ENCODE peak calls at places on chromosomes 11 and 22, in nine cellular contexts. X is Right ventricle myocardium inferior; M is activated CD4-positive, alpha-beta T cell treated with anti-CD3 and anti-CD28 coated beads for 24 hours; N is keratinocyte; Z is activated T-cell treated with anti-CD3 and anti-CD28 coated beads for 1 hour; V is GM04504; B is omental fat pad; S is ELF-1; O is stimulated activated CD4-positive, alpha-beta T cell treated with anti-CD3 and anti-CD28 coated beads, Interleukin-4, amount 100 ng/mL, for 24 hours. R is an unnamed sample.

GRCh38 chr11:64918056-64918455 is 1.0 kb upstream of the ATG2A start:
- DNase-seq in V (no peak), S (peak), O (no peak), M (no peak), N (no peak), Z (no peak), X (no peak), B (no peak), R (no peak)

GRCh38 chr22:20957691-20958440 is 9.2 kb upstream of the AIFM3 start:
- DNase-seq in Z (no peak), N (no peak), V (no peak), O (no peak), S (peak), M (no peak), X (no peak), B (no peak), R (no peak)

GRCh38 chr11:66685276-66686099 is 7.8 kb upstream of the RBM4B start:
- DNase-seq in V (no peak), O (no peak), B (no peak), N (no peak), Z (no peak), M (no peak), S (peak), X (no peak), R (no peak)

GRCh38 chr11:22807855-22808558 is 21.6 kb downstream of the SVIP start:
- DNase-seq in Z (no peak), M (no peak), V (no peak), N (no peak), S (no peak), X (no peak), O (no peak), B (no peak), R (no peak)

GRCh38 chr11:1762537-1763302 is 1.0 kb downstream of the CTSD start:
- DNase-seq in X (peak), Z (no peak), N (no peak), S (no peak), M (no peak), B (no peak), V (no peak), O (no peak), R (no peak)

GRCh38 chr11:64492561-64492960 is 98.5 kb upstream of the SLC22A12 start:
- DNase-seq in B (no peak), M (no peak), S (no peak), N (no peak), V (no peak), X (no peak), Z (no peak), O (no peak), R (no peak)

GRCh38 chr11:123298488-123299447 is 103.7 kb upstream of the CLMP start:
- DNase-seq in B (no peak), V (no peak), N (no peak), M (no peak), X (no peak), Z (no peak), S (no peak), O (no peak), R (no peak)

GRCh38 chr11:122344281-122344680 is 228.3 kb upstream of the BLID start:
- DNase-seq in M (no peak), N (peak), V (peak), B (no peak), O (no peak), X (no peak), S (no peak), Z (no peak), R (no peak)

GRCh38 chr11:107549253-107549953 is 16.1 kb downstream of the ALKBH8 start:
- DNase-seq in V (no peak), O (peak), Z (peak), S (no peak), B (no peak), X (no peak), N (no peak), M (no peak), R (no peak)

GRCh38 chr11:86475027-86475426 is 100.3 kb downstream of the CCDC81 start:
- DNase-seq in B (no peak), V (no peak), S (no peak), N (no peak), O (no peak), M (no peak), Z (no peak), X (no peak), R (no peak)

GRCh38 chr11:63599211-63600122 is 14.8 kb downstream of the PLAAT3 start:
- DNase-seq in O (no peak), S (no peak), B (no peak), M (no peak), X (no peak), Z (no peak), V (peak), N (peak), R (peak)

R was measured in activated CD8-positive, alpha-beta memory T cell treated with anti-CD3 and anti-CD28 coated beads for 24 hours.